ENCODE peak calls at places on chromosome 11, in five cellular contexts. P is adrenal gland, U is tibial nerve, L is suprapubic skin, M is ovary. V is an unnamed sample.

GRCh38 chr11:57224537-57224936 is 12.5 kb downstream of the APLNR start:
- DNase-seq in P (no peak), U (no peak), L (no peak), M (no peak), V (no peak)

GRCh38 chr11:16153951-16154350 is 202.4 kb downstream of the SOX6 start:
- DNase-seq in P (no peak), U (no peak), L (no peak), M (no peak), V (no peak)

GRCh38 chr11:2302280-2302843 is 549 bp downstream of the TSPAN32 start:
- DNase-seq in P (no peak), U (no peak), L (peak; percentile 75), M (no peak), V (peak; percentile 85)

GRCh38 chr11:44096360-44097188 is 1.1 kb downstream of the EXT2 start:
- DNase-seq in P (no peak), U (no peak), L (no peak), M (no peak), V (peak; percentile 84)

GRCh38 chr11:65912840-65913239 is 6.0 kb downstream of the C11orf68 start:
- DNase-seq in P (no peak), U (no peak), L (no peak), M (no peak), V (no peak)

GRCh38 chr11:117691206-117691490 is 105.9 kb downstream of the DSCAML1 start:
- DNase-seq in P (no peak), U (no peak), L (no peak), M (no peak), V (no peak)

GRCh38 chr11:112797653-112798293 is 163.4 kb upstream of the NCAM1 start:
- DNase-seq in P (peak; percentile 67), U (no peak), L (no peak), M (no peak), V (no peak)

GRCh38 chr11:121829159-121829643 is 286.8 kb downstream of the BLID start:
- DNase-seq in P (peak; percentile 13), U (peak; percentile 26), L (no peak), M (no peak), V (no peak)

GRCh38 chr11:111777094-111778046 is 11.2 kb upstream of the PPP2R1B start:
- DNase-seq in P (peak; percentile 43), U (peak; percentile 46), L (no peak), M (no peak), V (no peak)

GRCh38 chr11:102530558-102530957 is at the start of gene MMP7:
- DNase-seq in P (no peak), U (no peak), L (no peak), M (no peak), V (no peak)

GRCh38 chr11:78791964-78792363 is 217.3 kb upstream of the NARS2 start:
- DNase-seq in P (no peak), U (no peak), L (no peak), M (no peak), V (no peak)

GRCh38 chr11:114181752-114182151 is 114.4 kb upstream of the NNMT start:
- DNase-seq in P (no peak), U (no peak), L (no peak), M (no peak), V (no peak)

GRCh38 chr11:114178656-114179055 is 117.5 kb upstream of the NNMT start:
- DNase-seq in P (no peak), U (no peak), L (no peak), M (no peak), V (no peak)

GRCh38 chr11:114180301-114181055 is 115.7 kb upstream of the NNMT start:
- DNase-seq in P (peak; percentile 65), U (no peak), L (no peak), M (peak; percentile 68), V (no peak)

GRCh38 chr11:114181195-114181594 is 115.0 kb upstream of the NNMT start:
- DNase-seq in P (no peak), U (no peak), L (no peak), M (no peak), V (no peak)

DNA sequence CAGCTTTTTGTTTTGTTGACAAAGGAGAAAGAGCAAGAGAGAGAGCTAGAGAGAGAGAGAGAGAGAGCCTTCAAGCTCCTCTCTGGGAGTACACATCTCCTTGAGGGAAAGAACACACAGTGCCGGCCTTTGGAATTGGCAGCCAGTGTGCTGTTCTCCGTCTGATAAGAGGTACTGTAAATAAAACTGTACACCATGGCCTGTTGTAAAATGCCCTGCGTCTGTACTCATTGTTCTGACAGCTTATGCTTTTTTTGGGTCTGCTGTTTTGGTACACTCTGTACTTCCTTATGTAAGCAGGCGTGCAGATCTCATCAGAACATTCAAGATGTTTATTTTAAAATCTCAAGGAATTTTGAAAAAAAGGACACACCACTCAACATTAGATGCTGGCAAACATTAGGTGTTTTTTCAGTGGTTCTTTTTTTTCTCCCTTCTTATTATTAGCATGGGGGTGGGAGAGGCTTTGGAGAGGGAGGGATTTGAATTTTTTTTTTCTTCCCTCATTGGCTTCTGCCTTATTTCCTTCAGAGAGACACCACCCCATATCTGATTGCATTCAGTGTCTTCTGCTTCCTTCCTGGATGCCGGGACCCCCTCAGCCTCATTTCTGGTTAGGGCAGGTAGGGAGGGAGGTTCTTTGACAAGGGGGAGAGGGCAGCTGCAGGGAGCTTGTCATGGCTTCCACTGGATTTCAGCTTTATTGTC is 116.8 kb upstream of the NNMT start:
- DNase-seq in P (peak; percentile 85), U (peak; percentile 85), L (no peak), M (peak; percentile 71), V (no peak)
- H3K4me3 ChIP-seq in P (no peak overlapping the region), U (peak overlapping the region; percentile 26), L (peak overlapping the region; percentile 47), M (peak overlapping the region; percentile 43), V (peak overlapping the region; percentile 16)

GRCh38 chr11:115925568-115925904 is 421.3 kb upstream of the CADM1 start:
- DNase-seq in P (no peak), U (no peak), L (no peak), M (no peak), V (no peak)
- TF ChIP-seq POLR2A in P (no peak), U (no peak), L (no peak), M (no peak), V (no peak)

GRCh38 chr11:34167961-34168360 is 62.5 kb downstream of the NAT10 start:
- DNase-seq in P (no peak), U (no peak), L (no peak), M (no peak), V (no peak)

GRCh38 chr11:34168642-34169051 is 63.2 kb downstream of the NAT10 start:
- DNase-seq in P (no peak), U (no peak), L (no peak), M (no peak), V (no peak)

GRCh38 chr11:34165121-34165520 is 59.7 kb downstream of the NAT10 start:
- DNase-seq in P (no peak), U (no peak), L (no peak), M (no peak), V (no peak)

GRCh38 chr11:34165786-34166557 is 60.5 kb downstream of the NAT10 start:
- DNase-seq in P (peak; percentile 89), U (no peak), L (no peak), M (no peak), V (no peak)

GRCh38 chr11:34166806-34167740 is 61.6 kb downstream of the NAT10 start:
- DNase-seq in P (no peak), U (no peak), L (no peak), M (no peak), V (no peak)
- H3K27ac ChIP-seq in P (no peak overlapping the region), U (no peak overlapping the region), L (no peak overlapping the region), M (no peak overlapping the region), V (no peak overlapping the region)

GRCh38 chr11:45622861-45623260 is 42.6 kb downstream of the CHST1 start:
- DNase-seq in P (no peak), U (no peak), L (no peak), M (no peak), V (no peak)
- H3K4me3 ChIP-seq in P (no peak overlapping the region), U (no peak overlapping the region), L (no peak overlapping the region), M (no peak overlapping the region), V (no peak overlapping the region)

DNA sequence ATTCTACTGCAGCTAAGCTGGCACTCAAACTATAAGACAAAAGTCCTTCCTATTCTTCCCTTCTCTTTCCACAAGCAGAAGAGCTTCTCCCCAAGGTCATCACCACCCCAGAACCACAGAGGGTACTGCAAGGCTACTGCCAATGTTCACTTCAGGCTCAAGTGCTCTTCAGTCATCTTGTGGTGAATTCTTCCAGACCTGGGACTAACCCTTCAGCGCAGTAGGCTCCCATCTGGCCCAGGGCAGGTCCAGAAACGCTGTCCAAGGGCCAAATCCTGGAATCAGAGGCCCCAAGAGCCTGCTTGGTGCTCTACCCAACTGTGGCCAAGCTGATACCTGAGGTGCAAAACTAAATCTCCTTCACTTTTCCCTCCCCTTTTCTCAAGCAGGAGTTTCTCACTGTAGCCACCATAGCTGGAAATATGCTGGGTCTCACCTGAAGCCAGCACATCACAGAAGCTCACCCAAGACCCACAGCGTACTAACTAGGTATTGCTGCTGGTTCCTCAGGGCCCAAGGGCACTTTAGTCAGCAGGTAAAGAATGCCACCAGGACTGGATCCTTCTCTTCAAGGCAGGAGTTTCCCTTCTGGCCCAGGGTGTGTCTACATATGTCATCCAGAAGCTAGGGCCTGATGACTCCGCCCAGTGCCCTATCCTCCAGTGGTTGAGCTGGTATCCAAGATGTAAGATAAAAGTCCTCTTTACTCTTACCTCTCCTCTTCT is 27.8 kb downstream of the FCHSD2 start:
- DNase-seq in P (no peak), U (no peak), L (no peak), M (no peak), V (no peak)
- TF ChIP-seq POLR2A in P (no peak), U (no peak), L (no peak), M (no peak), V (no peak)

DNA sequence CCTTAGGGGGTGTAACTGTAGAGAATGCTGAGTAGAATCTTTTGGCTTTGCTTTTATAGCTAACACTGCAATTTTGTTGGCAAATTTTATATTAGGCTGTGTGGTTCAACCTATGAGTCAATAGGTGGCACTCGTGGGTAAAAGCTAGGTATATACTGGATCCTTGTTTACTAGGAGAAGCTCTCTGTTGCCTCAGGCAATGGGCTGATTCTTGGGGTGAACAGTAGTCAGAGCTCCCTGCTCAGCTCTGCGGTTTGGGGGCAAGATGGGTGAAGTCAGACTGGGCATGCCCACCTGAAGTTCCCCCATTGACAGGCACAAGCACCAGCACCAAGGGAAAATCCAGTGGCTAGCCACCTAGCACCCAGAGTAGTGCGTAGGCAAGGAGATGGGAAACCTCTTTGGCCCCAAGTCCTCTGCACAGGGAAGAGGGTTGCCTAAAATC is 238.7 kb downstream of the FAM181B start:
- DNase-seq in P (no peak), U (no peak), L (no peak), M (no peak), V (no peak)
- H3K27ac ChIP-seq in P (no peak overlapping the region), U (no peak overlapping the region), L (no peak overlapping the region), M (no peak overlapping the region), V (no peak overlapping the region)

GRCh38 chr11:76767659-76768058 is 15.5 kb upstream of the TSKU start:
- DNase-seq in P (no peak), U (no peak), L (no peak), M (no peak), V (peak; percentile 70)
- H3K4me3 ChIP-seq in P (no peak overlapping the region), U (no peak overlapping the region), L (peak overlapping the region; percentile 18), M (no peak overlapping the region), V (no peak overlapping the region)

GRCh38 chr11:128520206-128520885 is 67.0 kb downstream of the ETS1 start:
- DNase-seq in P (no peak), U (no peak), L (no peak), M (no peak), V (no peak)
- TF ChIP-seq POLR2A in P (no peak), U (no peak), L (no peak), M (no peak), V (no peak)

V was measured in spleen.